ENCODE peak calls at places on chromosomes 11 and 22, in four cellular contexts. One of them, this sample, is unnamed.

GRCh38 chr11:103676413-103676812 is 360.0 kb upstream of the DDI1 start:
- DNase-seq in neural progenitor cell: no peak
- DNase-seq in IMR-90: no peak
- DNase-seq in upper lobe of right lung: no peak
- DNase-seq in this sample: no peak

GRCh38 chr11:116541460-116541859 is 231.3 kb downstream of the BUD13 start:
- DNase-seq in neural progenitor cell: no peak
- DNase-seq in IMR-90: no peak
- DNase-seq in upper lobe of right lung: no peak
- DNase-seq in this sample: no peak

GRCh38 chr11:26227311-26227710 is 104.6 kb upstream of the ANO3 start:
- DNase-seq in neural progenitor cell: peak
- DNase-seq in IMR-90: peak
- DNase-seq in upper lobe of right lung: no peak
- DNase-seq in this sample: peak

GRCh38 chr11:11149671-11150459 is 203.2 kb downstream of the CSNK2A3 start:
- DNase-seq in neural progenitor cell: no peak
- DNase-seq in IMR-90: no peak
- DNase-seq in upper lobe of right lung: no peak
- DNase-seq in this sample: no peak

GRCh38 chr11:33722579-33723234 is 13.5 kb downstream of the CD59 start:
- DNase-seq in neural progenitor cell: no peak
- DNase-seq in IMR-90: peak
- DNase-seq in upper lobe of right lung: no peak
- DNase-seq in this sample: peak

GRCh38 chr11:121488145-121488544 is 35.4 kb upstream of the SORL1-AS1 start:
- DNase-seq in neural progenitor cell: no peak
- DNase-seq in IMR-90: no peak
- DNase-seq in upper lobe of right lung: no peak
- DNase-seq in this sample: no peak

GRCh38 chr11:96426356-96427103 is 36.7 kb downstream of the JRKL start:
- DNase-seq in neural progenitor cell: peak
- DNase-seq in IMR-90: peak
- DNase-seq in upper lobe of right lung: no peak
- DNase-seq in this sample: no peak

GRCh38 chr11:1226981-1227550 is 4.2 kb downstream of the MUC5B start:
- DNase-seq in neural progenitor cell: peak
- DNase-seq in IMR-90: peak
- DNase-seq in upper lobe of right lung: no peak
- DNase-seq in this sample: no peak

GRCh38 chr11:5983443-5983842 is 3.3 kb downstream of the OR52L1 start:
- DNase-seq in neural progenitor cell: no peak
- DNase-seq in IMR-90: no peak
- DNase-seq in upper lobe of right lung: no peak
- DNase-seq in this sample: no peak

GRCh38 chr11:68546555-68546954 is 86.0 kb downstream of the PPP6R3 start:
- DNase-seq in neural progenitor cell: no peak
- DNase-seq in IMR-90: peak
- DNase-seq in upper lobe of right lung: no peak
- DNase-seq in this sample: peak

GRCh38 chr11:96324912-96325311 is 18.1 kb downstream of the MAML2 start:
- DNase-seq in neural progenitor cell: no peak
- DNase-seq in IMR-90: peak
- DNase-seq in upper lobe of right lung: no peak
- DNase-seq in this sample: peak

GRCh38 chr11:60954421-60954820 is 2.4 kb upstream of the SLC15A3 start:
- DNase-seq in neural progenitor cell: no peak
- DNase-seq in IMR-90: no peak
- DNase-seq in upper lobe of right lung: no peak
- DNase-seq in this sample: no peak

GRCh38 chr11:76793391-76793811 is 10.2 kb downstream of the TSKU start:
- DNase-seq in neural progenitor cell: peak
- DNase-seq in IMR-90: no peak
- DNase-seq in upper lobe of right lung: no peak
- DNase-seq in this sample: no peak

GRCh38 chr11:77151804-77152513 is 23.9 kb downstream of the MYO7A start:
- DNase-seq in neural progenitor cell: no peak
- DNase-seq in IMR-90: peak
- DNase-seq in upper lobe of right lung: no peak
- DNase-seq in this sample: no peak

GRCh38 chr22:39654959-39655579 is 84.5 kb downstream of the CACNA1I start:
- DNase-seq in neural progenitor cell: no peak
- DNase-seq in IMR-90: no peak
- DNase-seq in upper lobe of right lung: no peak
- DNase-seq in this sample: no peak

GRCh38 chr11:72864692-72865655 is 50.8 kb downstream of the ATG16L2 start:
- DNase-seq in neural progenitor cell: no peak
- DNase-seq in IMR-90: peak
- DNase-seq in upper lobe of right lung: no peak
- DNase-seq in this sample: peak

GRCh38 chr11:128503231-128503991 is 83.9 kb downstream of the ETS1 start:
- DNase-seq in neural progenitor cell: no peak
- DNase-seq in IMR-90: peak
- DNase-seq in upper lobe of right lung: no peak
- DNase-seq in this sample: peak

GRCh38 chr11:114738954-114739353 is 60.6 kb downstream of the NXPE2 start:
- DNase-seq in neural progenitor cell: peak
- DNase-seq in IMR-90: peak
- DNase-seq in upper lobe of right lung: no peak
- DNase-seq in this sample: peak

GRCh38 chr11:115499241-115499799 is 4.9 kb downstream of the CADM1 start:
- DNase-seq in neural progenitor cell: no peak
- DNase-seq in IMR-90: no peak
- DNase-seq in upper lobe of right lung: no peak
- DNase-seq in this sample: no peak

GRCh38 chr11:3631331-3631730 is 10.5 kb downstream of the ART5 start:
- DNase-seq in neural progenitor cell: no peak
- DNase-seq in IMR-90: no peak
- DNase-seq in upper lobe of right lung: no peak
- DNase-seq in this sample: no peak

GRCh38 chr22:42065408-42066132 is 5.0 kb downstream of the NAGA start:
- DNase-seq in neural progenitor cell: no peak
- DNase-seq in IMR-90: no peak
- DNase-seq in upper lobe of right lung: no peak
- DNase-seq in this sample: no peak

DNA sequence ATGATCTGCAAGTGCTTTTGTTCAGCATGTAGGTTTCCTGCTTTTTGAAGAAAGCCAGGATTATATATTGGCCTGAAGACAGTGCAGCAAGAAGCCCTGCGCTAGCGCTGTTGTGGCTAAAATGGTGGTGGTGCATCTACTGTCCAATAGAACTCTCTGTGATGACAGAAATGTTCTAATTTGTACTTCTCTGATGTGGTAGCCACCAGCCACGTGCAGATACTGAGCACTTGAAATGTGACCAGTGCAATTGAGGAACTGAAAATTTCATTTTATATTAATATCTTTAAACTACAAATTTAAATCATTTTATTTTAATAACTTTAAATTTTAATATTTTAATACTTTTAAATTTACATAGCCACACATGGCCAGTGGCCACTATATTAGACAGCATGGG is 73.0 kb upstream of the PAX6 start:
- DNase-seq in neural progenitor cell: no peak
- DNase-seq in IMR-90: no peak
- DNase-seq in upper lobe of right lung: no peak
- DNase-seq in this sample: no peak
- H3K4me3 ChIP-seq in neural progenitor cell: no peak
- H3K4me3 ChIP-seq in IMR-90: no peak
- H3K4me3 ChIP-seq in upper lobe of right lung: no peak
- H3K4me3 ChIP-seq in this sample: no peak

DNA sequence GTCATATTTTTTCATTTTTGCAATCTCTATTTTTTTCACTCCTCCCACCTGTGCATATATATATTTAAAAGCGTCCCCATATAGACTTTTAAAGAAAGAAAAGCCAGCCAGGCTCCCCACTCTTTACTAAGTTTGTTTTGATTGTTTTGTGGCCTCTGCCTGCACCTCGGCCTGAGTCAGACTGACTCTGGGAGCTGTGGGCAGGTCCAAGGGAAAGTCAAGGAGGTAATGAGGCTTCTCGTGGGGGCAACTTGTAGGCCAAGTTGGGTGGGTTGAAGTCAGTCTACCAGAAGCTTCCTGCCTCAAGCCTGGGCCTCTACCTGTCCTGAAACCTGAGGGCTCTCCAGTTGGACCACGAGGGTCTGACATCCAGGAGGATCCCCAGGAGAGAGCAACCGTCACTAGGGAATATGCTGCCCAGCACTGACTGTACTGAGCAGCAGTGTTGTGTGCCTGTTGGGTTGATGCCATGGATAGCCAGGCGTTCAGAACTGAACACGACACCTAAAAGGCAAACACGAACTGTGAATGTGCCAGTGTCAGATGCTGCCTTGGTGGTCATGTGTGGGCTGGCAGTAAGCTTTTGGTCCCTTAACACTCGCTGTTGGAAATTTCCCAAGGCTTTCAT is 58.8 kb downstream of the BMAL1 start:
- DNase-seq in neural progenitor cell: no peak
- DNase-seq in IMR-90: peak
- DNase-seq in upper lobe of right lung: no peak
- DNase-seq in this sample: no peak
- H3K27ac ChIP-seq in neural progenitor cell: no peak
- H3K27ac ChIP-seq in IMR-90: peak
- H3K27ac ChIP-seq in upper lobe of right lung: no peak
- H3K27ac ChIP-seq in this sample: no peak

GRCh38 chr11:108880510-108880909 is 215.6 kb downstream of the DDX10 start:
- DNase-seq in neural progenitor cell: no peak
- DNase-seq in IMR-90: peak
- DNase-seq in upper lobe of right lung: no peak
- DNase-seq in this sample: no peak

GRCh38 chr11:108886608-108887007 is 221.7 kb downstream of the DDX10 start:
- DNase-seq in neural progenitor cell: no peak
- DNase-seq in IMR-90: peak
- DNase-seq in upper lobe of right lung: no peak
- DNase-seq in this sample: peak

GRCh38 chr11:108882211-108882831 is 217.5 kb downstream of the DDX10 start:
- DNase-seq in neural progenitor cell: no peak
- DNase-seq in IMR-90: no peak
- DNase-seq in upper lobe of right lung: no peak
- DNase-seq in this sample: no peak

DNA sequence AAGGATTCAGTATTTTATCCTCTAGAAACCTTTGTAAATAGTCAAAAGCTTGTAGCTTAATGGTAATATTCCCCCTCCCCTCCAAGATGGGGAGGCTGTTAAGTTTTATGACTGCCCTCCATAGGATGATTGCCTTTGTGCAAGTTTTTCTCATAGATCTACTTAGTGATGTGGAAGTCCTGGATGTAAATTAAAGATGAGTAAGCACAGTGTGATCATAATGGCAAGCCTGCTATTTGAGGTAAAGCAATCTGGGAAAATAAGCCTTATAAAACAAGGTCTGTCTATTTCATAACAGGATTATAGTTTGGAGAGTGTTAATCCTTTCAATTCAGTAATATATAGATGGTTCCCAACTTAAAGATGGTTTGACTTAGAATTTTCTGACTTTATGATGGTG is 216.3 kb downstream of the DDX10 start:
- DNase-seq in neural progenitor cell: no peak
- DNase-seq in IMR-90: peak
- DNase-seq in upper lobe of right lung: no peak
- DNase-seq in this sample: no peak
- TF ChIP-seq CTCF in neural progenitor cell: no peak
- TF ChIP-seq CTCF in IMR-90: no peak
- TF ChIP-seq CTCF in upper lobe of right lung: no peak
- TF ChIP-seq CTCF in this sample: no peak

GRCh38 chr11:70281114-70281729 is 10.7 kb downstream of the PPFIA1 start:
- DNase-seq in neural progenitor cell: no peak
- DNase-seq in IMR-90: peak
- DNase-seq in upper lobe of right lung: no peak
- DNase-seq in this sample: peak
- H3K4me3 ChIP-seq in neural progenitor cell: no peak
- H3K4me3 ChIP-seq in IMR-90: no peak
- H3K4me3 ChIP-seq in upper lobe of right lung: no peak
- H3K4me3 ChIP-seq in this sample: no peak

GRCh38 chr11:46363455-46363920 is 16.2 kb downstream of the DGKZ start:
- DNase-seq in neural progenitor cell: no peak
- DNase-seq in IMR-90: peak
- DNase-seq in upper lobe of right lung: no peak
- DNase-seq in this sample: peak
- H3K27ac ChIP-seq in neural progenitor cell: no peak
- H3K27ac ChIP-seq in IMR-90: no peak
- H3K27ac ChIP-seq in upper lobe of right lung: peak
- H3K27ac ChIP-seq in this sample: peak

This sample was measured in brain microvascular endothelial cell.